ENCODE peak calls at places on chromosomes 4 and X, in ten cellular contexts. O, Y, H, J, A, E, T, G, U and F are unnamed samples.

GRCh38 chr4:68407868-68408190 is 39.4 kb upstream of the TMPRSS11E start:
- DNase-seq in O (no peak), Y (no peak), H (no peak), J (no peak), A (no peak), E (no peak), T (no peak), G (no peak), U (no peak), F (no peak)

GRCh38 chrX:70129811-70130210 is 3.4 kb upstream of the IGBP1 start:
- DNase-seq in O (no peak), Y (no peak), H (peak; percentile 13), J (no peak), A (peak; percentile 8), E (no peak), T (no peak), G (no peak), U (no peak), F (no peak)

GRCh38 chr4:176339936-176340761 is 20.4 kb downstream of the SPCS3 start:
- DNase-seq in O (no peak), Y (no peak), H (peak; percentile 51), J (no peak), A (no peak), E (no peak), T (no peak), G (no peak), U (no peak), F (no peak)

GRCh38 chrX:153333271-153333670 is 682 bp upstream of the ZNF275 start:
- DNase-seq in O (no peak), Y (no peak), H (peak; percentile 69), J (no peak), A (peak; percentile 26), E (no peak), T (no peak), G (no peak), U (no peak), F (no peak)

GRCh38 chr4:119865789-119866188 is 200.9 kb downstream of the MAD2L1 start:
- DNase-seq in O (no peak), Y (no peak), H (peak; percentile 3), J (no peak), A (no peak), E (no peak), T (no peak), G (no peak), U (no peak), F (no peak)

GRCh38 chr4:39096847-39097246 is 34.8 kb downstream of the KLHL5 start:
- DNase-seq in O (no peak), Y (no peak), H (no peak), J (no peak), A (no peak), E (no peak), T (no peak), G (no peak), U (no peak), F (no peak)

GRCh38 chr4:183746305-183747229 is 87.5 kb downstream of the TRAPPC11 start:
- DNase-seq in O (peak; percentile 7), Y (no peak), H (no peak), J (no peak), A (no peak), E (no peak), T (no peak), G (no peak), U (no peak), F (no peak)

GRCh38 chr4:13527983-13528822 is 16.1 kb downstream of the NKX3-2 start:
- DNase-seq in O (no peak), Y (no peak), H (peak; percentile 14), J (no peak), A (peak; percentile 67), E (no peak), T (no peak), G (no peak), U (no peak), F (peak; percentile 60)

GRCh38 chr4:57137261-57137660 is 27.1 kb upstream of the IGFBP7 start:
- DNase-seq in O (no peak), Y (no peak), H (no peak), J (no peak), A (no peak), E (no peak), T (no peak), G (no peak), U (no peak), F (no peak)

GRCh38 chr4:73133784-73134183 is 64.3 kb upstream of the COX18 start:
- DNase-seq in O (no peak), Y (no peak), H (no peak), J (no peak), A (no peak), E (no peak), T (no peak), G (no peak), U (no peak), F (no peak)

GRCh38 chr4:15398001-15398400 is 29.8 kb upstream of the C1QTNF7 start:
- DNase-seq in O (no peak), Y (no peak), H (peak; percentile 59), J (no peak), A (peak; percentile 76), E (no peak), T (no peak), G (no peak), U (no peak), F (no peak)

GRCh38 chr4:128544277-128544676 is 256.7 kb upstream of the PGRMC2 start:
- DNase-seq in O (no peak), Y (no peak), H (no peak), J (no peak), A (no peak), E (no peak), T (no peak), G (no peak), U (no peak), F (no peak)

GRCh38 chr4:65302145-65302544 is 368.1 kb downstream of the EPHA5 start:
- DNase-seq in O (no peak), Y (no peak), H (no peak), J (no peak), A (no peak), E (no peak), T (no peak), G (no peak), U (no peak), F (no peak)

GRCh38 chr4:26238782-26239647 is 81.8 kb upstream of the RBPJ start:
- DNase-seq in O (no peak), Y (no peak), H (peak; percentile 83), J (no peak), A (no peak), E (no peak), T (no peak), G (no peak), U (no peak), F (no peak)

GRCh38 chrX:13364230-13364629 is 44.4 kb upstream of the ATXN3L start:
- DNase-seq in O (no peak), Y (no peak), H (peak; percentile 70), J (no peak), A (peak; percentile 22), E (no peak), T (no peak), G (no peak), U (no peak), F (no peak)

GRCh38 chr4:24989327-24989726 is 41.4 kb downstream of the LGI2 start:
- DNase-seq in O (no peak), Y (no peak), H (no peak), J (no peak), A (no peak), E (no peak), T (no peak), G (no peak), U (no peak), F (no peak)
- TF ChIP-seq CTCF in O (no peak), Y (no peak), H (no peak), J (no peak), A (no peak), E (no peak), T (no peak), G (no peak), U (no peak), F (no peak)

GRCh38 chrX:39162322-39162721 is 361.1 kb downstream of the MID1IP1 start:
- DNase-seq in O (no peak), Y (peak; percentile 26), H (no peak), J (no peak), A (no peak), E (no peak), T (no peak), G (no peak), U (peak; percentile 53), F (peak; percentile 53)
- TF ChIP-seq CTCF in O (peak; percentile 37), Y (no peak), H (no peak), J (no peak), A (no peak), E (peak; percentile 16), T (no peak), G (no peak), U (no peak), F (no peak)

GRCh38 chr4:167774646-167775045 is 317.7 kb upstream of the ANXA10 start:
- DNase-seq in O (no peak), Y (no peak), H (peak; percentile 59), J (no peak), A (no peak), E (no peak), T (no peak), G (no peak), U (no peak), F (no peak)

GRCh38 chr4:167779280-167779679 is 313.1 kb upstream of the ANXA10 start:
- DNase-seq in O (no peak), Y (no peak), H (no peak), J (no peak), A (no peak), E (no peak), T (no peak), G (no peak), U (no peak), F (no peak)

GRCh38 chr4:167779864-167780263 is 312.5 kb upstream of the ANXA10 start:
- DNase-seq in O (no peak), Y (no peak), H (peak; percentile 3), J (no peak), A (no peak), E (no peak), T (no peak), G (no peak), U (no peak), F (no peak)

DNA sequence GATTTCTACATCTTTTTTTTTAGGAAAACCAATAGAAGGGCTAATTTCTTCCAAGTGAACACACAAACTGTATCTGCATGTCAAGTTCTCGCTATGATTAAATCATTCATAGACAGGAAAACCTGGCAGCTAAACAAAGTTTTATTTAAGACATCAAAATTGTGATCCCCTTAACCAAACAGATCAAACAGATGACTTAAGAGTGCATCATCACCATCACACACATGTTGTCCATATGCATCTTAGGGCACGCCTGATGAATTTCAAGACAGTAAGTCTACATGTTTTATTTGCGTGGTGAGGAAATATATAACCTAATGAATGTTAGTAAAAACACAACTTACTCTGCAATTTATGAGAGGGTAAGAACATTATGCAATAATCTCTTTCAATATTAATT is 317.0 kb upstream of the ANXA10 start:
- DNase-seq in O (no peak), Y (no peak), H (peak; percentile 90), J (no peak), A (no peak), E (no peak), T (no peak), G (no peak), U (no peak), F (no peak)
- TF ChIP-seq CTCF in O (no peak), Y (no peak), H (no peak), J (no peak), A (no peak), E (no peak), T (no peak), G (no peak), U (no peak), F (no peak)

DNA sequence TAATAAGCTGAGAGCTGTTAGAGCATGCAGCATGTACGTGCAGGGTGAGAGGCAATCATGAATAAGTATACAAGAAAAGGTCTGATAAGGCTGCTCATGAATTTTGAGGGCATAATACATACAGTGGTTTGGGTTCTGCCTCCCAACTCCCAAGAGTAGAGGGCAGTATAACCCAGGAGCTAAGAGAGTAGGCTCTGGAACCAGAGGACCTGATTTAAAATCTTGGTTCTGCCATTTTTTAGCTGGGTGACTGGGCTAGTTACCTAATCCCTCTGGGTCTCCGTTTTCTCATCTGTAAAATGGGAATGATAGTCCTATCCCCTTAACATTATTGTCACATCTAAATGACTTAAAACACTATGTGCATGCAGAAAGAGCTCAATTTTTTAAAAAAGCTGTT is 85.3 kb downstream of the LNX1 start:
- DNase-seq in O (no peak), Y (no peak), H (peak; percentile 62), J (no peak), A (peak; percentile 33), E (no peak), T (no peak), G (no peak), U (no peak), F (no peak)
- TF ChIP-seq CTCF in O (no peak), Y (no peak), H (peak; percentile 28), J (no peak), A (no peak), E (no peak), T (peak; percentile 22), G (peak; percentile 33), U (no peak), F (no peak)